ENCODE peak calls at places on chromosomes 1 and 21, in seven cellular contexts. Z is activated gamma-delta T cell treated with Interleukin-2 at 50 U/mL for 16 hours, T is BE2C, B is retina, R is OCI-LY7, X is ovary, W is type B pancreatic cell. D is an unnamed sample.

GRCh38 chr1:66725885-66726665 is 26.2 kb upstream of the DYNLT5 start:
- DNase-seq in Z (peak; percentile 27), T (peak; percentile 59), B (peak; percentile 59), R (peak; percentile 73), X (no peak), W (no peak), D (peak; percentile 20)

GRCh38 chr1:150233359-150234308 is 2.3 kb downstream of the ANP32E start:
- DNase-seq in Z (no peak), T (no peak), B (no peak), R (peak; percentile 42), X (peak; percentile 59), W (peak; percentile 27), D (no peak)

GRCh38 chr1:56816909-56817308 is 2.3 kb downstream of the FYB2 start:
- DNase-seq in Z (no peak), T (no peak), B (no peak), R (no peak), X (no peak), W (no peak), D (no peak)

GRCh38 chr1:2019571-2020309 is 595 bp downstream of the GABRD start:
- DNase-seq in Z (no peak), T (no peak), B (peak; percentile 59), R (no peak), X (peak; percentile 47), W (no peak), D (no peak)

GRCh38 chr1:216045400-216045799 is 377.8 kb downstream of the USH2A start:
- DNase-seq in Z (no peak), T (no peak), B (no peak), R (no peak), X (no peak), W (no peak), D (no peak)

GRCh38 chr21:38249879-38250278 is 6.9 kb upstream of the KCNJ15 start:
- DNase-seq in Z (no peak), T (no peak), B (no peak), R (no peak), X (no peak), W (no peak), D (no peak)

GRCh38 chr1:20830378-20830777 is 43.3 kb upstream of the HP1BP3 start:
- DNase-seq in Z (no peak), T (no peak), B (no peak), R (no peak), X (no peak), W (no peak), D (no peak)

GRCh38 chr1:193335797-193336428 is 149.5 kb upstream of the B3GALT2 start:
- DNase-seq in Z (no peak), T (no peak), B (no peak), R (no peak), X (no peak), W (no peak), D (no peak)

GRCh38 chr1:227942021-227942715 is 5.6 kb downstream of the WNT9A start:
- DNase-seq in Z (peak; percentile 4), T (peak; percentile 32), B (peak; percentile 60), R (no peak), X (no peak), W (peak; percentile 66), D (peak; percentile 72)

GRCh38 chr1:40122865-40123264 is 25.8 kb upstream of the PPT1 start:
- DNase-seq in Z (no peak), T (no peak), B (no peak), R (no peak), X (no peak), W (no peak), D (no peak)

GRCh38 chr1:68117416-68117815 is 67.0 kb upstream of the DIRAS3 start:
- DNase-seq in Z (no peak), T (no peak), B (no peak), R (no peak), X (no peak), W (no peak), D (peak; percentile 22)

GRCh38 chr21:46477765-46478164 is 19.1 kb downstream of the DIP2A start:
- DNase-seq in Z (no peak), T (no peak), B (no peak), R (no peak), X (no peak), W (no peak), D (no peak)

D was measured in glutamatergic neuron.